ENCODE peak calls at places on chromosomes 16 and 17, in seven cellular contexts. P is ureter; C is mesenchymal stem cell; A is GF-D8; K is cardiac septum; M is stimulated activated CD8-positive, alpha-beta memory T cell treated with anti-CD3 and anti-CD28 coated beads, Interleukin-7, amount 100 ng/mL, for 1 hour; H is hypothalamus. T is an unnamed sample.
A peak's percentile ranks its signal among the peaks of the same experiment; 100 is the strongest.

GRCh38 chr17:63946440-63947363 is 14.6 kb upstream of the CD79B start:
- DNase-seq in K (peak; percentile 87), A (no peak), M (no peak), H (no peak), P (peak; percentile 58), C (peak; percentile 37), T (no peak)

GRCh38 chr17:71180801-71181385 is 939.9 kb upstream of the SOX9 start:
- DNase-seq in K (no peak), C (peak; percentile 93), M (no peak), P (no peak), H (no peak), A (no peak), T (no peak)

GRCh38 chr17:63477471-63478440 is 895 bp downstream of the ACE start:
- DNase-seq in C (peak; percentile 22), A (no peak), H (no peak), K (no peak), M (no peak), P (no peak), T (no peak)

GRCh38 chr17:35291802-35292201 is 48.9 kb downstream of the SLFN5 start:
- DNase-seq in H (no peak), K (no peak), P (no peak), M (no peak), C (no peak), A (no peak), T (no peak)

GRCh38 chr16:19203374-19203966 is 35.4 kb downstream of the SYT17 start:
- DNase-seq in K (no peak), C (peak; percentile 15), A (no peak), M (no peak), H (no peak), P (peak; percentile 49), T (no peak)

GRCh38 chr16:51442140-51442539 is 291.1 kb upstream of the SALL1 start:
- DNase-seq in P (no peak), A (no peak), M (no peak), K (no peak), H (no peak), C (no peak), T (no peak)

GRCh38 chr17:78360371-78361226 is 722 bp upstream of the SOCS3 start:
- DNase-seq in C (peak; percentile 85), H (peak; percentile 67), A (peak; percentile 8), M (peak; percentile 88), K (peak; percentile 98), P (peak; percentile 96), T (peak; percentile 93)

GRCh38 chr17:77371117-77371887 is 230.5 kb downstream of the SEC14L1 start:
- DNase-seq in P (no peak), A (no peak), M (no peak), K (no peak), H (no peak), C (peak; percentile 76), T (no peak)

GRCh38 chr17:17940451-17940911 is 31.7 kb downstream of the TOM1L2 start:
- DNase-seq in H (no peak), K (no peak), A (no peak), C (peak; percentile 48), P (no peak), M (no peak), T (no peak)